ENCODE peak calls at places on chromosomes 3 and 15, in nine cellular contexts. R, S, W, T, I, F, V, Q and U are unnamed samples.

GRCh38 chr15:39154776-39155175 is 426.1 kb upstream of the THBS1 start:
- DNase-seq in F (no peak), I (no peak), V (no peak), T (no peak), R (no peak), S (no peak), W (no peak), Q (no peak), U (no peak)

GRCh38 chr3:134281912-134282658 is 31.4 kb upstream of the RYK start:
- DNase-seq in I (no peak), R (no peak), S (no peak), T (no peak), W (no peak), V (no peak), Q (no peak), F (no peak), U (no peak)

GRCh38 chr15:38176155-38176554 is 76.5 kb upstream of the SPRED1 start:
- DNase-seq in T (no peak), R (no peak), F (peak), V (no peak), Q (no peak), I (no peak), S (no peak), W (no peak), U (no peak)

GRCh38 chr3:26825454-26825853 is 202.9 kb downstream of the LRRC3B start:
- DNase-seq in T (no peak), V (no peak), I (no peak), S (no peak), F (no peak), W (no peak), R (no peak), Q (no peak), U (no peak)

GRCh38 chr15:82803793-82804574 is 1.9 kb downstream of the FSD2 start:
- DNase-seq in R (no peak), T (no peak), S (no peak), I (no peak), W (no peak), F (no peak), V (no peak), Q (no peak), U (no peak)

GRCh38 chr3:14208977-14209394 is 30.4 kb downstream of the LSM3 start:
- DNase-seq in V (no peak), I (no peak), W (no peak), T (no peak), F (no peak), Q (no peak), R (no peak), S (no peak), U (no peak)

GRCh38 chr3:52532838-52533622 is 627 bp downstream of the NT5DC2 start:
- DNase-seq in I (peak), W (peak), R (peak), F (no peak), Q (peak), S (no peak), T (no peak), V (no peak), U (peak)

GRCh38 chr3:10281951-10282350 is 10.8 kb downstream of the GHRL start:
- DNase-seq in I (no peak), W (no peak), T (no peak), V (no peak), F (no peak), R (no peak), S (no peak), Q (no peak), U (no peak)

GRCh38 chr3:157581331-157581730 is 78.1 kb upstream of the VEPH1 start:
- DNase-seq in I (no peak), Q (no peak), W (no peak), T (no peak), V (no peak), F (no peak), R (no peak), S (no peak), U (no peak)

GRCh38 chr3:196138927-196139680 is 57.2 kb upstream of the TFRC start:
- DNase-seq in V (no peak), W (no peak), S (peak), R (peak), I (no peak), F (no peak), T (no peak), Q (no peak), U (no peak)

GRCh38 chr3:133367431-133367830 is 32.4 kb upstream of the BFSP2 start:
- DNase-seq in Q (no peak), W (no peak), T (no peak), V (no peak), S (no peak), F (no peak), R (peak), I (no peak), U (no peak)

GRCh38 chr15:75229191-75230015 is 27.7 kb downstream of the C15orf39 start:
- DNase-seq in Q (no peak), S (no peak), F (no peak), V (no peak), I (no peak), R (no peak), T (no peak), W (peak), U (no peak)

GRCh38 chr3:188904670-188905069 is 267.1 kb upstream of the TPRG1 start:
- DNase-seq in R (no peak), T (no peak), W (no peak), F (no peak), I (no peak), Q (no peak), S (no peak), V (no peak), U (no peak)

GRCh38 chr15:71049706-71050422 is 65.4 kb upstream of the THSD4 start:
- DNase-seq in R (peak), V (no peak), S (no peak), I (no peak), T (no peak), W (no peak), F (no peak), Q (peak), U (no peak)

GRCh38 chr3:194313642-194314430 is 37.3 kb downstream of the CPN2 start:
- DNase-seq in I (no peak), W (peak), V (peak), R (peak), S (peak), Q (peak), T (no peak), F (no peak), U (no peak)

GRCh38 chr3:58383904-58384303 is 49.7 kb downstream of the PDHB start:
- DNase-seq in Q (no peak), T (peak), F (no peak), W (no peak), V (peak), S (peak), I (no peak), R (no peak), U (no peak)

GRCh38 chr3:20669675-20670074 is 483.7 kb upstream of the SGO1 start:
- DNase-seq in V (no peak), F (no peak), R (no peak), I (no peak), S (no peak), Q (no peak), W (no peak), T (no peak), U (no peak)

GRCh38 chr3:46208167-46208704 is at the start of gene CCR1:
- DNase-seq in R (peak), W (no peak), I (peak), S (peak), V (peak), Q (peak), T (no peak), F (peak), U (peak)

GRCh38 chr3:34842706-34843478 is 796.4 kb upstream of the ARPP21 start:
- DNase-seq in S (no peak), W (no peak), T (no peak), F (no peak), Q (peak), V (no peak), R (peak), I (no peak), U (no peak)

GRCh38 chr15:70503073-70503745 is 260.1 kb downstream of the UACA start:
- DNase-seq in F (peak), S (no peak), I (no peak), T (no peak), R (no peak), Q (no peak), V (no peak), W (no peak), U (no peak)

GRCh38 chr3:125087768-125088391 is 32.1 kb upstream of the HEG1 start:
- DNase-seq in S (no peak), W (no peak), I (no peak), Q (no peak), T (no peak), F (no peak), R (no peak), V (no peak), U (no peak)

GRCh38 chr3:64815195-64815627 is 127.4 kb upstream of the ADAMTS9 start:
- DNase-seq in F (no peak), S (no peak), W (no peak), R (no peak), T (no peak), V (no peak), Q (no peak), I (no peak), U (no peak)

GRCh38 chr3:167228135-167228534 is 152.0 kb downstream of the ZBBX start:
- DNase-seq in R (no peak), W (no peak), I (no peak), T (no peak), F (no peak), V (no peak), S (no peak), Q (no peak), U (no peak)

GRCh38 chr3:13414040-13414729 is 5.9 kb downstream of the NUP210 start:
- DNase-seq in F (peak), T (no peak), W (no peak), R (no peak), V (peak), S (peak), I (peak), Q (no peak), U (no peak)

GRCh38 chr3:40829876-40830275 is 305.1 kb downstream of the ZNF621 start:
- DNase-seq in Q (no peak), S (no peak), V (no peak), W (no peak), F (no peak), I (no peak), T (no peak), R (no peak), U (no peak)

GRCh38 chr3:126528800-126529541 is 5.0 kb downstream of the CHST13 start:
- DNase-seq in Q (no peak), I (no peak), W (no peak), V (peak), R (no peak), F (no peak), S (no peak), T (no peak), U (no peak)
- TF ChIP-seq CTCF in Q (no peak), I (no peak), W (no peak), V (no peak), R (peak), F (no peak), S (no peak), T (no peak), U (no peak)

DNA sequence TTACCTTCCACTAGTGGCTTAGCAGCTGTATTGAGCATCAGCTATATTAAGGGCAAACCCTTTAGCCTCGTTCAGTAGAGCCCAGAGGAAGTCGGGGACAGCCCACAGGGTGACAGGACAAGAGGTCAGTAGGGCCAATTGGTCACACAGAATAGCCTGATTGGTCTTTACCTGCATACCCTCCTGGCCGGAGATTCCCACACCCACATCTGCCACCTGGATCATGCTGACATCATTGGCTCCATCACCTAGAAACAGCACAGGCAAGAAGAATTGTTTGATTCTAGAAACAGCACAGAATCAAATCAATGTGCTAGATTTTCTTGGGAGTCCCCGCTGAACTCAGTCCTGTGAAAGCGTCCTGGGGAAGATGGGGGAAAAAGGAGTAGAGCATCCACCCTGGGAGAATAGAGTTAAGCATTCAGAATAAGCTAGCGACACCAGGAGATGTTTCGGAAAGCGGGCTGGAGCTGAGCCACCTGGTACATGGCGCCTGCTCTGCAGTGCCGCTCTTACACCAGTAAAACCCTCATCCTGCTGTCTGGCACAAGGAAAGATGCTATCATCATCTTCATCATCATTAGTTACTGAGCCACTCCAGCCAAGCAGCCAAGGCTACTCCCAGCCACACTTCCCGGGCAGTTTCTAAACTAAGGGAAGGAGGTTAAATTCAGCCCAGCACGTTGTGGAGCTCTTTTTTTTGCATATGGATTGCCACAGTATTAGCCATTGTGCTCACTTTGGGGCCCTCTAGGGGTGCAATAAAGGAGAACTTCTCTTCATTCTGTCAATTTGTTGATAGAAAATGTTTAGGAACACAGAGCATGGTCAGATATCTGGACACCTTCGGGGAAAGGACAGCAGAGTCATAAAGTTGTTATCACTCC is 171.3 kb downstream of the ATP10A start:
- DNase-seq in Q (peak), T (no peak), R (peak), V (no peak), W (peak), F (no peak), S (no peak), I (no peak), U (no peak)
- TF ChIP-seq CTCF in Q (peak), T (peak), R (peak), V (no peak), W (no peak), F (no peak), S (no peak), I (no peak), U (no peak)

GRCh38 chr3:105228696-105229095 is 138.0 kb upstream of the ALCAM start:
- DNase-seq in S (no peak), T (no peak), W (no peak), F (no peak), Q (no peak), R (no peak), V (no peak), I (no peak), U (no peak)
- TF ChIP-seq CTCF in S (no peak), T (no peak), W (no peak), F (no peak), Q (no peak), R (no peak), V (no peak), I (no peak), U (no peak)

GRCh38 chr3:53805463-53806159 is 40.6 kb downstream of the CHDH start:
- DNase-seq in V (no peak), T (no peak), W (no peak), I (no peak), F (peak), R (no peak), S (no peak), Q (no peak), U (no peak)

GRCh38 chr3:53804697-53805462 is 41.3 kb downstream of the CHDH start:
- DNase-seq in V (no peak), S (no peak), Q (no peak), I (no peak), R (peak), W (no peak), F (no peak), T (peak), U (no peak)

GRCh38 chr3:53807117-53807521 is 39.1 kb downstream of the CHDH start:
- DNase-seq in F (no peak), S (no peak), I (no peak), T (no peak), Q (no peak), R (peak), W (no peak), V (no peak), U (no peak)

GRCh38 chr3:53808496-53808895 is 37.7 kb downstream of the CHDH start:
- DNase-seq in T (no peak), S (no peak), R (peak), Q (no peak), V (no peak), F (no peak), W (no peak), I (no peak), U (no peak)

DNA sequence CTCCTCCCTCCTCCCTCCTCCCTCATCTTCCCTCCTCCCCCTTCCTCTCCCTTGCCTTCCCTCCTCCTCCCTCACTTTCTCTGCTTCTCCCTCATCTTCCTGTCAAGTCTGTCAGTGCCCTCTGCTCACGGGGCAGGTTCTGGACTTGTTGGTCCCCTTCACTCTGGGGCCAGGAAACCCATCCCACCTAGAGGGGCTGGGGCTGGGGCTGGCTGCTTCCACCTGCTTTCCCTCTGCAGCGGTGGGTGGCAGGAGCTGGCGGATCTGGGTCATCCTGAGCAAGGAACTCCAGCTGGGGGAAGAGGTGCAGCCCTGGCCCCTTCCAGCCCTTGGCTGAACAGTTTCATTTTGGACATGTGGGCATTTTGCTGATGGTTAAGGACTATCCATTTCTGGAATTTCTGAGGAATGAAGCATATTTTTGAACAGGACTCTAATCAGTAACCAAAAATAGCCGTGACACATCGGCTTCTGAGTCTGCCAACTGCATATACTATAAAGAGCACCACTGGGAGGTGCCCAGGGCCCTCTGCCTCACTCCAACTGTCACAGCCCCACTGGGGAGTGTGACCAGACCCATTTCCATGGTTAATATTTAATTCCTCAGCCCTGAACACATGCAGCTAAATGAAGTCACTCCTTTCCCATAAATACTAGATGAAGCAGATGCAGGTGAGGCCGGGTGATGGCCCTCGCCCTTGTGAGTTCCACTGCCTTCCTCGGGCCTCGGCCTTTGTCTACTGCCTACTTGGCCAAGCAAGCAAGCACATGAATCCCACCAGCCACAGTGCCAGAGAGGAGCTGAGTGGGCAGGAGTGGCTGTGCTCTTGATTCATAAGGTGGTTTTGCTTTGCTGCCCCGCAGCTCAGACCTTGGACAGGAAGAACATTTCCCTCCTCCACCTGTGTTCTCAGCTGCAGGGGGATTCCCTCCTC is 39.8 kb downstream of the CHDH start:
- DNase-seq in Q (no peak), I (no peak), R (peak), F (peak), V (peak), S (no peak), T (no peak), W (no peak), U (no peak)
- TF ChIP-seq CTCF in Q (no peak), I (no peak), R (no peak), F (no peak), V (no peak), S (no peak), T (no peak), W (no peak), U (no peak)

DNA sequence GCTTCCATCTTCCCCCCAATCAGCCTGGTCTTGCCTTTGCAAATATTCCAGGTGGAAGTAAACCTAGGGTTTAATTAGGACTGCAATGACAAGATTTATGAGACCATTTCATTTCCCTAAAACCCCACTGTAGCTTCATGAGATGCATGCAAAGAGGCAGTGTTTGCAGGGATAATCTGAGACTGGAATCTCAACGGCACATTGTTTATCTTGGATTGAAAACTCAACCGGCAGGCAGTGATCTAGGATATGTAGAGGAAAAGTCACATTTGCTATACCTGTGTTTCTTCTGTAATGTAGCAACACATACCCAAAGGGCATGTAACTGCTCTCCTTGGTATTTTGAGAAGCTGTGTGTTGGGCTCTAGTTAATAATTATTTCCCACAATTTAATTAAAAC is 18.7 kb upstream of the CLSTN2 start:
- DNase-seq in V (no peak), I (no peak), W (no peak), Q (no peak), S (no peak), R (no peak), T (no peak), F (no peak), U (no peak)
- TF ChIP-seq CTCF in V (no peak), I (no peak), W (no peak), Q (no peak), S (no peak), R (no peak), T (no peak), F (no peak), U (no peak)

GRCh38 chr15:77179541-77179998 is 108.7 kb upstream of the TSPAN3 start:
- DNase-seq in V (no peak), F (peak), Q (no peak), S (no peak), R (no peak), W (no peak), I (peak), T (no peak), U (no peak)
- TF ChIP-seq CTCF in V (no peak), F (peak), Q (no peak), S (no peak), R (no peak), W (no peak), I (no peak), T (no peak), U (no peak)